ENCODE peak calls at places on chromosomes 2 and 18, in eight cellular contexts. R is adipocyte; X is effector memory CD4-positive, alpha-beta T cell; Z is psoas muscle; B is heart left ventricle; M is endodermal cell; L is endothelial cell of umbilical vein; W is sigmoid colon. Q is an unnamed sample.

GRCh38 chr2:127081826-127082633 is 24.9 kb downstream of the BIN1 start:
- DNase-seq in R (no peak), X (peak; percentile 62), Z (peak; percentile 88), B (no peak), M (no peak), L (no peak), W (no peak), Q (peak; percentile 73)

GRCh38 chr18:45413180-45413836 is 202.0 kb upstream of the SLC14A2 start:
- DNase-seq in R (peak; percentile 72), X (no peak), Z (no peak), B (no peak), M (no peak), L (no peak), W (no peak), Q (no peak)

GRCh38 chr2:47898089-47898731 is 8.1 kb downstream of the FBXO11 start:
- DNase-seq in R (no peak), X (no peak), Z (no peak), B (no peak), M (no peak), L (peak; percentile 51), W (no peak), Q (no peak)

GRCh38 chr2:172198908-172199307 is 96.2 kb upstream of the DLX2 start:
- DNase-seq in R (no peak), X (no peak), Z (no peak), B (no peak), M (no peak), L (no peak), W (no peak), Q (no peak)

GRCh38 chr2:126901459-126901858 is 2.8 kb downstream of the TEX51 start:
- DNase-seq in R (no peak), X (no peak), Z (no peak), B (no peak), M (peak; percentile 16), L (no peak), W (no peak), Q (no peak)

GRCh38 chr2:199329466-199329865 is 128.3 kb downstream of the SATB2 start:
- DNase-seq in R (no peak), X (no peak), Z (no peak), B (no peak), M (no peak), L (no peak), W (no peak), Q (no peak)

GRCh38 chr2:168457177-168457905 is 1.3 kb downstream of the CERS6 start:
- DNase-seq in R (peak; percentile 39), X (no peak), Z (no peak), B (no peak), M (no peak), L (peak; percentile 40), W (no peak), Q (no peak)

GRCh38 chr2:40406485-40407289 is 45.2 kb downstream of the SLC8A1 start:
- DNase-seq in R (no peak), X (no peak), Z (no peak), B (no peak), M (no peak), L (no peak), W (no peak), Q (no peak)

GRCh38 chr2:237092920-237093781 is 7.5 kb downstream of the COPS8 start:
- DNase-seq in R (peak; percentile 88), X (no peak), Z (peak; percentile 67), B (peak; percentile 43), M (no peak), L (peak; percentile 84), W (peak; percentile 88), Q (no peak)

GRCh38 chr2:223995569-223995968 is 38.3 kb downstream of the MRPL44 start:
- DNase-seq in R (peak; percentile 54), X (no peak), Z (no peak), B (no peak), M (no peak), L (no peak), W (no peak), Q (no peak)

GRCh38 chr2:143246815-143247744 is 117.9 kb downstream of the ARHGAP15 start:
- DNase-seq in R (no peak), X (no peak), Z (no peak), B (no peak), M (no peak), L (no peak), W (no peak), Q (no peak)

DNA sequence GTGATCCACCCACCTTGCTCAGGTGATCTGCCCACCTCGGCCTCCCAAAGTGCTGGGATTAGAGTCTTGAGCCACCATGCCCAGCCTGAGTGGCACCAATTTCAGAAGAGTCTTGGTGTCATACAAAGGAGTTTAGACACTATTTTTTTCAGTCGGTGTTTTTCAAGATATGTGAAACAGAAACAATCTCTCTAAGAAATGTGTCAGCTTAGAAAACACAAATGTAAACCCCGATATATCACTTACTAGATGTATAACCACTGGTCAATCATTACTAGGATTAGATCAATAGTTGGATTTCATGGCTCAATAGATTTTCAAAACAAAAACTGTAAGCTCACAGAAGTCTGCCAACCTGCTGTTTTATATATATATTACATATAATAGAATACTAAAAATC is 67.2 kb upstream of the FRZB start:
- DNase-seq in R (no peak), X (no peak), Z (no peak), B (no peak), M (no peak), L (no peak), W (no peak), Q (no peak)
- H3K36me3 ChIP-seq in R (peaks cover 87% of the 10 kb centered on the region), X (peaks cover 3% of the 10 kb centered on the region), Z (no peaks in the 10 kb centered on the region), B (peaks cover 13% of the 10 kb centered on the region), M (peaks cover 59% of the 10 kb centered on the region), L (peaks cover 17% of the 10 kb centered on the region), W (peaks cover 71% of the 10 kb centered on the region), Q (no peaks in the 10 kb centered on the region)

DNA sequence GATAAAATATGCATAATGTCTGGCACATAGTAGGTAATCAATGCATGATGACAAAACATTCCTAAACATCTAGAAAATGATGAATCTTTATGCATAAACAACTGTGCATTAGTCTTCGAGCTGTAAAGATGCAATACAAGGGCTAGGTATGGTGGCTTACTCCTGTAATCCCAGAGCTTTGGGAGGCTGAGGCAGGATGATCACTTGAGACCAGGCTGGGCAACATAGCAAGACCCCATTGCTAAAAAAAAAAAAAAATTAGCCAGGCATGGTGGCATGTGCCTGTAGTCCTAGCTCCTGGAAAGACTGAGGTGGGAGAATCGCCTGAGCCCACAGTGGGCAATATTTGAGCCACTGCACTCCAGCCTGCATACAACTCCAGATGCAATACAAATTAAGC is 5.3 kb downstream of the TET3 start:
- DNase-seq in R (no peak), X (no peak), Z (no peak), B (no peak), M (no peak), L (no peak), W (no peak), Q (no peak)
- H3K4me1 ChIP-seq in R (peaks cover 4% of the 10 kb centered on the region), X (peaks cover 25% of the 10 kb centered on the region), Z (peaks cover 28% of the 10 kb centered on the region), B (peaks cover 16% of the 10 kb centered on the region), M (peaks cover 15% of the 10 kb centered on the region), L (peaks cover 19% of the 10 kb centered on the region), W (no peaks in the 10 kb centered on the region), Q (peaks cover 53% of the 10 kb centered on the region)

DNA sequence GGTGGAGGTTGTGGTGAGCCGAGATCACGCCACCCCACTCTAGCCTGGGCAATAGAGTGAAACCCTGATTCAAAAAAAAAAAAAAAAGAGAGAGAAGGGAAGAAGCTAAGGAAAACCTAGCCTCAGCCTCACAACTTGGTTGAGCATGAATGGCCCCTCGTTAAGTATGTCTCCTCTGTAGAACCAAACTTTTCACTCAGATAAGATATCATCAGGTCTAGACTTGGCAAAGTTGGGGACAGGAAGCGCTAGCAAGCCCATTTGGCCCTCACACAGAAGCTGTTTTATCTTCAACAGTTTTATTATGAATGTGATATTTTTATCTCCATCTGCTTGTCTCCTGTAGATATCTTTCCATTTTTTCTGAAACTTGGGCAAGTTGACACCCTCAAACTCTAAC is 3.5 kb upstream of the ASXL2 start:
- DNase-seq in R (no peak), X (no peak), Z (no peak), B (no peak), M (no peak), L (no peak), W (no peak), Q (no peak)
- H3K36me3 ChIP-seq in R (no peaks in the 10 kb centered on the region), X (no peaks in the 10 kb centered on the region), Z (no peaks in the 10 kb centered on the region), B (no peaks in the 10 kb centered on the region), M (no peaks in the 10 kb centered on the region), L (no peaks in the 10 kb centered on the region), W (no peaks in the 10 kb centered on the region), Q (peaks cover 8% of the 10 kb centered on the region)

DNA sequence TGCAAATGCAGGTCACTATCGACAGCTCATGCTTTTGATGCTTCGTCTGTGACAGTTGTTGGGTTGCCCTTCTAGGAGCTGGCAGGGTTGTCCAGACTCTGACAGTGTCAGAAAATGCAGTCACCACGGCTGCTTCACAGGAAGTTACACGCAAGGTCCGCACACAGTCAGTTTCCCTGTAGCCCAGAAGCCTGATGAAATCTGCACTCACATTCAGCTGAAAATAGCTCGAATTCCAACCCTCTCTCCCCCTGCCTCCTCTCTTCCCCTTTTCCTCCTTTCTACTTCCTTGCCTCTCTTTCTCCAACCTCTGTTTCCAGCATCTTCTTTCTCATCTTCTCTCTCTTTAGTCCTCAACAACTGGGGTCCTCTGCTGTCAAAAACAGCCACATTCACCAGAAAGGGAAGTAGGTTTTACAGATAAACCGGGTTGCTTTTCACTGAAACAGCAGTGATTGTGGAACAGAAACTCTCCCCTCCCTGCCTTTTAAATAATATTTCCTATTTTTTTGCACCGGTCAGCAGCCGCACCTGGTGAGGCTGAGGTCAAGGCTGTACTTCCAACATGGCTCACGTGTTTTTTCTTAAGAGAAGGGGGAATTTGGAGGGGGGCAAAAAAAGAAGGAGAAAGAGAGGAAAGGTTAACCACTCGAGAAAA is 69.2 kb downstream of the BCL11A start:
- DNase-seq in R (peak; percentile 82), X (no peak), Z (no peak), B (no peak), M (peak; percentile 60), L (no peak), W (no peak), Q (no peak)
- H3K4me1 ChIP-seq in R (peaks cover 7% of the 10 kb centered on the region), X (no peaks in the 10 kb centered on the region), Z (no peaks in the 10 kb centered on the region), B (peaks cover 8% of the 10 kb centered on the region), M (peaks cover 2% of the 10 kb centered on the region), L (no peaks in the 10 kb centered on the region), W (no peaks in the 10 kb centered on the region), Q (no peaks in the 10 kb centered on the region)

GRCh38 chr2:218642121-218642656 is 17.2 kb downstream of the ZNF142 start:
- DNase-seq in R (no peak), X (no peak), Z (no peak), B (no peak), M (no peak), L (no peak), W (no peak), Q (no peak)

GRCh38 chr2:218635719-218636118 is 23.7 kb downstream of the ZNF142 start:
- DNase-seq in R (no peak), X (no peak), Z (no peak), B (no peak), M (no peak), L (no peak), W (no peak), Q (no peak)

GRCh38 chr2:218643751-218644310 is 15.6 kb downstream of the ZNF142 start:
- DNase-seq in R (no peak), X (no peak), Z (no peak), B (no peak), M (no peak), L (no peak), W (no peak), Q (no peak)

GRCh38 chr2:218642786-218643185 is 16.6 kb downstream of the ZNF142 start:
- DNase-seq in R (no peak), X (no peak), Z (no peak), B (no peak), M (no peak), L (no peak), W (no peak), Q (no peak)

GRCh38 chr2:218638372-218638771 is 21.1 kb downstream of the ZNF142 start:
- DNase-seq in R (no peak), X (no peak), Z (no peak), B (no peak), M (no peak), L (no peak), W (no peak), Q (no peak)
- H3K36me3 ChIP-seq in R (peaks cover 87% of the 10 kb centered on the region), X (peaks cover 77% of the 10 kb centered on the region), Z (peaks cover 15% of the 10 kb centered on the region), B (peaks cover 42% of the 10 kb centered on the region), M (peaks cover 79% of the 10 kb centered on the region), L (peaks cover 22% of the 10 kb centered on the region), W (peaks cover 99% of the 10 kb centered on the region), Q (peaks cover 28% of the 10 kb centered on the region)